ENCODE peak calls at places on chromosomes 3 and 15, in ten cellular contexts. One of them, this sample, is unnamed.

GRCh38 chr15:63396546-63396939 is 14.9 kb upstream of the CA12 start:
- DNase-seq in neural progenitor cell: peak
- DNase-seq in HCT116: no peak
- DNase-seq in progenitor cell of endocrine pancreas: no peak
- DNase-seq in upper lobe of right lung: no peak
- DNase-seq in choroid plexus epithelial cell: no peak
- DNase-seq in cardiac muscle cell: no peak
- DNase-seq in HepG2: no peak
- DNase-seq in GM23338: peak
- DNase-seq in fibroblast of mammary gland: no peak
- DNase-seq in this sample: no peak

GRCh38 chr15:63084806-63085205 is 36.9 kb upstream of the LACTB start:
- DNase-seq in upper lobe of right lung: no peak
- DNase-seq in cardiac muscle cell: no peak
- DNase-seq in neural progenitor cell: no peak
- DNase-seq in HepG2: no peak
- DNase-seq in progenitor cell of endocrine pancreas: no peak
- DNase-seq in fibroblast of mammary gland: no peak
- DNase-seq in choroid plexus epithelial cell: no peak
- DNase-seq in GM23338: no peak
- DNase-seq in HCT116: no peak
- DNase-seq in this sample: no peak

GRCh38 chr15:100733088-100733487 is 130.7 kb downstream of the ASB7 start:
- DNase-seq in progenitor cell of endocrine pancreas: no peak
- DNase-seq in choroid plexus epithelial cell: peak
- DNase-seq in neural progenitor cell: no peak
- DNase-seq in cardiac muscle cell: peak
- DNase-seq in upper lobe of right lung: no peak
- DNase-seq in fibroblast of mammary gland: peak
- DNase-seq in HepG2: no peak
- DNase-seq in GM23338: no peak
- DNase-seq in HCT116: no peak
- DNase-seq in this sample: no peak

GRCh38 chr15:76433798-76434400 is 97.3 kb downstream of the ISL2 start:
- DNase-seq in HCT116: no peak
- DNase-seq in neural progenitor cell: no peak
- DNase-seq in GM23338: peak
- DNase-seq in HepG2: no peak
- DNase-seq in fibroblast of mammary gland: no peak
- DNase-seq in cardiac muscle cell: no peak
- DNase-seq in upper lobe of right lung: no peak
- DNase-seq in progenitor cell of endocrine pancreas: no peak
- DNase-seq in choroid plexus epithelial cell: peak
- DNase-seq in this sample: no peak

GRCh38 chr3:99332726-99333125 is 305.7 kb upstream of the COL8A1 start:
- DNase-seq in fibroblast of mammary gland: no peak
- DNase-seq in progenitor cell of endocrine pancreas: no peak
- DNase-seq in cardiac muscle cell: no peak
- DNase-seq in HCT116: no peak
- DNase-seq in HepG2: no peak
- DNase-seq in choroid plexus epithelial cell: peak
- DNase-seq in neural progenitor cell: no peak
- DNase-seq in upper lobe of right lung: no peak
- DNase-seq in GM23338: no peak
- DNase-seq in this sample: no peak

GRCh38 chr3:178512627-178513026 is 23.6 kb upstream of the KCNMB2 start:
- DNase-seq in choroid plexus epithelial cell: no peak
- DNase-seq in cardiac muscle cell: no peak
- DNase-seq in HepG2: no peak
- DNase-seq in upper lobe of right lung: no peak
- DNase-seq in GM23338: no peak
- DNase-seq in progenitor cell of endocrine pancreas: no peak
- DNase-seq in neural progenitor cell: no peak
- DNase-seq in HCT116: no peak
- DNase-seq in fibroblast of mammary gland: no peak
- DNase-seq in this sample: no peak

GRCh38 chr15:50542051-50542450 is 4.4 kb downstream of the USP50 start:
- DNase-seq in upper lobe of right lung: no peak
- DNase-seq in HCT116: no peak
- DNase-seq in cardiac muscle cell: peak
- DNase-seq in progenitor cell of endocrine pancreas: no peak
- DNase-seq in HepG2: peak
- DNase-seq in GM23338: no peak
- DNase-seq in choroid plexus epithelial cell: peak
- DNase-seq in fibroblast of mammary gland: peak
- DNase-seq in neural progenitor cell: no peak
- DNase-seq in this sample: no peak

GRCh38 chr3:164468055-164468454 is 610.2 kb downstream of the SI start:
- DNase-seq in choroid plexus epithelial cell: no peak
- DNase-seq in progenitor cell of endocrine pancreas: no peak
- DNase-seq in HCT116: no peak
- DNase-seq in HepG2: no peak
- DNase-seq in neural progenitor cell: no peak
- DNase-seq in fibroblast of mammary gland: no peak
- DNase-seq in cardiac muscle cell: no peak
- DNase-seq in upper lobe of right lung: no peak
- DNase-seq in GM23338: no peak
- DNase-seq in this sample: no peak

GRCh38 chr3:127688416-127689265 is 15.9 kb downstream of the ABTB1 start:
- DNase-seq in fibroblast of mammary gland: peak
- DNase-seq in HepG2: no peak
- DNase-seq in cardiac muscle cell: peak
- DNase-seq in HCT116: no peak
- DNase-seq in choroid plexus epithelial cell: peak
- DNase-seq in progenitor cell of endocrine pancreas: no peak
- DNase-seq in neural progenitor cell: peak
- DNase-seq in upper lobe of right lung: peak
- DNase-seq in GM23338: no peak
- DNase-seq in this sample: no peak

GRCh38 chr15:60385620-60386552 is 11.9 kb downstream of the ANXA2 start:
- DNase-seq in upper lobe of right lung: no peak
- DNase-seq in HepG2: no peak
- DNase-seq in GM23338: no peak
- DNase-seq in progenitor cell of endocrine pancreas: no peak
- DNase-seq in fibroblast of mammary gland: peak
- DNase-seq in cardiac muscle cell: no peak
- DNase-seq in HCT116: no peak
- DNase-seq in neural progenitor cell: no peak
- DNase-seq in choroid plexus epithelial cell: peak
- DNase-seq in this sample: no peak

GRCh38 chr15:66884661-66885237 is 180.7 kb upstream of the SMAD3 start:
- DNase-seq in choroid plexus epithelial cell: no peak
- DNase-seq in fibroblast of mammary gland: no peak
- DNase-seq in cardiac muscle cell: no peak
- DNase-seq in neural progenitor cell: no peak
- DNase-seq in GM23338: no peak
- DNase-seq in HCT116: no peak
- DNase-seq in upper lobe of right lung: no peak
- DNase-seq in HepG2: no peak
- DNase-seq in progenitor cell of endocrine pancreas: no peak
- DNase-seq in this sample: no peak

GRCh38 chr3:144770813-144771400 is 799.3 kb downstream of the DIPK2A start:
- DNase-seq in GM23338: peak
- DNase-seq in upper lobe of right lung: no peak
- DNase-seq in cardiac muscle cell: peak
- DNase-seq in HCT116: peak
- DNase-seq in neural progenitor cell: peak
- DNase-seq in HepG2: peak
- DNase-seq in choroid plexus epithelial cell: peak
- DNase-seq in progenitor cell of endocrine pancreas: no peak
- DNase-seq in fibroblast of mammary gland: peak
- DNase-seq in this sample: peak

DNA sequence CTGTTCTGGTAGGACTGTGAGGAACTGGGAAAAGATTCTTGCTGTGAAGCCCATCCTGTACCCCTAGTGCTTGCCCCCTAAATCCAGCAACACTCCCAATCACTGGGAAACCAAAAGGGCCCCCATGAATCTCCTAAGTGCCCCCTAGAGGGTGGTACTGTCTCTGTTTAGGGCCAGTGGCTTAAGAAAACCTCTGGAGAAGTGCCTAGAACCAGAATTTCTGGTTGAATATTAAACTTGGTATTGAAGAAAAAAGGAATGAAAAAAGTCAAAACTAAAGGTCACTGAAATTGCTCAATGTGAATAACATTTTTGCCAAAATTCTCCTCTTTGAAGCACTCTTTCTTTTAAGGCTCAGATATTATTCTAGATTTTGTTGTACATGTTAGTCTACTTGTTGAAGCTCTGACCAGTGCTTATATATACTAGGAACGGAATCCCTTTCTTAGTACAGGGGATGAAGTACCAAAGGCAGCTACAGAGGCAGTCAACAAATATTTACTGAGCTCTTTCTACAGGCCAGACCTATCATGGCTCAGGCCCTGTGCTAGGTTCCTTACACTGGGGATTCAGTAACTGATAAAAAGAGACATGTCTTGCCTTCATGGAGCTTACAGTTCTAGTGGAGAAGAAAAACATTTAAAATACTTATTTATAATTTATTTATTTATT is 138.8 kb downstream of the MYLK start:
- DNase-seq in HCT116: no peak
- DNase-seq in GM23338: peak
- DNase-seq in cardiac muscle cell: peak
- DNase-seq in choroid plexus epithelial cell: peak
- DNase-seq in HepG2: peak
- DNase-seq in progenitor cell of endocrine pancreas: no peak
- DNase-seq in upper lobe of right lung: no peak
- DNase-seq in neural progenitor cell: no peak
- DNase-seq in fibroblast of mammary gland: peak
- DNase-seq in this sample: peak
- TF ChIP-seq CTCF in HCT116: peak
- TF ChIP-seq CTCF in GM23338: peak
- TF ChIP-seq CTCF in cardiac muscle cell: peak
- TF ChIP-seq CTCF in choroid plexus epithelial cell: peak
- TF ChIP-seq CTCF in HepG2: peak
- TF ChIP-seq CTCF in progenitor cell of endocrine pancreas: peak
- TF ChIP-seq CTCF in upper lobe of right lung: peak
- TF ChIP-seq CTCF in neural progenitor cell: peak
- TF ChIP-seq CTCF in fibroblast of mammary gland: peak
- TF ChIP-seq CTCF in this sample: no peak

GRCh38 chr15:84108725-84109124 is 126.8 kb upstream of the GOLGA6L4 start:
- DNase-seq in upper lobe of right lung: no peak
- DNase-seq in neural progenitor cell: no peak
- DNase-seq in fibroblast of mammary gland: peak
- DNase-seq in progenitor cell of endocrine pancreas: no peak
- DNase-seq in HepG2: no peak
- DNase-seq in cardiac muscle cell: peak
- DNase-seq in GM23338: peak
- DNase-seq in choroid plexus epithelial cell: peak
- DNase-seq in HCT116: peak
- DNase-seq in this sample: no peak
- TF ChIP-seq CTCF in upper lobe of right lung: no peak
- TF ChIP-seq CTCF in neural progenitor cell: peak
- TF ChIP-seq CTCF in fibroblast of mammary gland: peak
- TF ChIP-seq CTCF in progenitor cell of endocrine pancreas: no peak
- TF ChIP-seq CTCF in HepG2: no peak
- TF ChIP-seq CTCF in cardiac muscle cell: peak
- TF ChIP-seq CTCF in GM23338: peak
- TF ChIP-seq CTCF in choroid plexus epithelial cell: peak
- TF ChIP-seq CTCF in HCT116: peak
- TF ChIP-seq CTCF in this sample: no peak

DNA sequence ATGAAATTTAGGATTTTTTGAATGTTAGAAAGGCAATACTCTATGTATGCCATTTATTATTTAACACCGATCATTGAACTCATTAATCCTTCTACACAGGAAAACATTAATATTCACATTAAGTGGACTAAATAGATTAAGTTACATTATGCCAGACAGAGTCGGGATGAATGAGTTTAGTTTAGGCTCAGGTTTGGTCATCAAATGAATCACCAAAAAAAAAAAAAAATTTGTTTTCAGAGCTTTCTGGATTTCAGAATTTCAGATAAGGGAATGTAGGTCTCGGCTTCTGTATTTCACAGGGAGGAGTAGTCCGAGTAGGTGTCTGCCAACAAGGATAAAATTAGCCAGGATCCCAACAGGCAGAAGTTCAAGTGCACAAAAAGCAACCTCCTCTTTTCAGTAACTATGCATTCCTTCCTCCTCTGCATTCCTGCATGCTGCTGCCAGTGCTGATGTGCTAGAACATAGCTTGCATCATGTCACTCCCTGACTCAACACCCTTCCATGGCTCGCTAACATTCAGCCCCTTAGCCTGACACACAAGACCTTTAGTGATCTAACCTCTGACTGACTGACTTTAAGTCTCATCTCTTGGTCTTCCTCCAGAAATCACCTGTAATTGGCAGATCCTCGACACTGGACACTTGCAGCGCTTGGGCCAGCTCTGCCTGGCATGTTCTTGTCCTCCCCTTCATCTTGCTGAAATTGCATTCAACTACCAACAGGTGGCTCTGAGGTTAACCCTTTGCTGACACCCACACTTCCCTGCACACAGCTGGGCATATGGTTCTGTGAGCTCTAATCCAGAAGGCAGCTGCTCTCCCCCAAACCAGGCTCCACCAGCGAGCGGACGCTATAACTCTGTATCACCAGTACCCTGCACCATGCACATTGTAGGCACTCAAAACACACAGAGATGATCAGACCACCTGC is 145.4 kb upstream of the PROK2 start:
- DNase-seq in HCT116: peak
- DNase-seq in cardiac muscle cell: peak
- DNase-seq in choroid plexus epithelial cell: peak
- DNase-seq in fibroblast of mammary gland: peak
- DNase-seq in progenitor cell of endocrine pancreas: no peak
- DNase-seq in upper lobe of right lung: no peak
- DNase-seq in GM23338: peak
- DNase-seq in HepG2: peak
- DNase-seq in neural progenitor cell: peak
- DNase-seq in this sample: peak
- TF ChIP-seq CTCF in HCT116: peak
- TF ChIP-seq CTCF in cardiac muscle cell: peak
- TF ChIP-seq CTCF in choroid plexus epithelial cell: peak
- TF ChIP-seq CTCF in fibroblast of mammary gland: peak
- TF ChIP-seq CTCF in progenitor cell of endocrine pancreas: peak
- TF ChIP-seq CTCF in upper lobe of right lung: no peak
- TF ChIP-seq CTCF in GM23338: peak
- TF ChIP-seq CTCF in HepG2: peak
- TF ChIP-seq CTCF in neural progenitor cell: peak
- TF ChIP-seq CTCF in this sample: peak

DNA sequence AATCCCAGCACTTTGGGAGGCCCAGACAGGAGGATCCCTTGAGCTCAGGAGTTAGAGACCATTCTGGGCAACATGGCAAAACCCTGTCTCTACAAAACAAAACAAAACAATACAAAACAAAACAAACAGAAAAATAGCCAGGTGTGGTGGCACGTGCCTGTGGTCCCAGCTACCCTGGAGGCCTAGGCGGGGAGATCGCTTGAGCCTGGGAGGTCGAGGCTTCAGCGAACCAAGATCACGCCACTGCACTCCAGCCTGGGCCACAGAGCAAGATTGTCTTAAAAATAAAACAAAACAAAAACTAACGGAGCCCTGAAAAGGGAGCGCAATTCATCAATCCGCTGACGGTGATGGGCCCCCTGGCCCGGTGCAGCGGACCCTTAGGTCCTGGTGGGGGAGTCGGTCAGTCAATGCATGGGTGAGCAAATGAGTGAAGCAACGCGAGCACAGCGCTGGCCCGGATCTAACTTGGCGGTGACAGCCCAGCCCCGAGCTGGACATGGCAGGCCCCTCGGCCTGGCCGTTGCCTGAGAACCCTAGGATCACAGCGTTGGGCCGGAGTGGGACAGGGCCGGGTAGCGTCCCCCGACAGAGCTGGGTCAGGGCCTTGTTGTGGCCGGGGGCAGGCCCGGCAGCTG is 52.4 kb upstream of the BLM start:
- DNase-seq in neural progenitor cell: no peak
- DNase-seq in cardiac muscle cell: peak
- DNase-seq in choroid plexus epithelial cell: peak
- DNase-seq in HCT116: no peak
- DNase-seq in fibroblast of mammary gland: peak
- DNase-seq in progenitor cell of endocrine pancreas: no peak
- DNase-seq in GM23338: peak
- DNase-seq in HepG2: peak
- DNase-seq in upper lobe of right lung: peak
- DNase-seq in this sample: no peak
- TF ChIP-seq CTCF in neural progenitor cell: no peak
- TF ChIP-seq CTCF in cardiac muscle cell: peak
- TF ChIP-seq CTCF in choroid plexus epithelial cell: peak
- TF ChIP-seq CTCF in HCT116: no peak
- TF ChIP-seq CTCF in fibroblast of mammary gland: no peak
- TF ChIP-seq CTCF in progenitor cell of endocrine pancreas: no peak
- TF ChIP-seq CTCF in GM23338: no peak
- TF ChIP-seq CTCF in HepG2: peak
- TF ChIP-seq CTCF in upper lobe of right lung: peak
- TF ChIP-seq CTCF in this sample: no peak

This sample was measured in Calu3.